ENCODE peak calls at places on chromosome 1, in seven cellular contexts. One of them, this sample, is unnamed.

GRCh38 chr1:21317035-21317689 is 26.9 kb upstream of the ECE1 start:
- DNase-seq in GM23338: no peak
- DNase-seq in fibroblast of lung: peak
- DNase-seq in H9: no peak
- DNase-seq in A549: no peak
- DNase-seq in mesenchymal stem cell: peak
- DNase-seq in OCI-LY7: no peak
- DNase-seq in this sample: no peak

GRCh38 chr1:67855944-67856343 is 22.7 kb upstream of the GNG12 start:
- DNase-seq in GM23338: no peak
- DNase-seq in H9: no peak
- DNase-seq in OCI-LY7: no peak
- DNase-seq in mesenchymal stem cell: peak
- DNase-seq in fibroblast of lung: peak
- DNase-seq in A549: no peak
- DNase-seq in this sample: no peak

GRCh38 chr1:14826172-14826636 is 227.7 kb downstream of the KAZN start:
- DNase-seq in GM23338: no peak
- DNase-seq in A549: no peak
- DNase-seq in H9: no peak
- DNase-seq in mesenchymal stem cell: peak
- DNase-seq in OCI-LY7: no peak
- DNase-seq in fibroblast of lung: peak
- DNase-seq in this sample: no peak

GRCh38 chr1:227372662-227373061 is 54.4 kb upstream of the CDC42BPA start:
- DNase-seq in OCI-LY7: no peak
- DNase-seq in H9: no peak
- DNase-seq in GM23338: no peak
- DNase-seq in fibroblast of lung: peak
- DNase-seq in A549: peak
- DNase-seq in mesenchymal stem cell: no peak
- DNase-seq in this sample: no peak

GRCh38 chr1:172835834-172836233 is 176.9 kb downstream of the FASLG start:
- DNase-seq in OCI-LY7: no peak
- DNase-seq in H9: no peak
- DNase-seq in A549: no peak
- DNase-seq in mesenchymal stem cell: no peak
- DNase-seq in fibroblast of lung: no peak
- DNase-seq in GM23338: no peak
- DNase-seq in this sample: peak

GRCh38 chr1:172499636-172500141 is 33.3 kb upstream of the SUCO start:
- DNase-seq in H9: no peak
- DNase-seq in GM23338: no peak
- DNase-seq in OCI-LY7: no peak
- DNase-seq in mesenchymal stem cell: no peak
- DNase-seq in A549: peak
- DNase-seq in fibroblast of lung: no peak
- DNase-seq in this sample: no peak

GRCh38 chr1:55478742-55479141 is 263.6 kb upstream of the USP24 start:
- DNase-seq in mesenchymal stem cell: peak
- DNase-seq in A549: no peak
- DNase-seq in OCI-LY7: peak
- DNase-seq in GM23338: peak
- DNase-seq in H9: no peak
- DNase-seq in fibroblast of lung: peak
- DNase-seq in this sample: peak

GRCh38 chr1:222535455-222535854 is 12.4 kb downstream of the HHIPL2 start:
- DNase-seq in fibroblast of lung: no peak
- DNase-seq in GM23338: no peak
- DNase-seq in mesenchymal stem cell: no peak
- DNase-seq in OCI-LY7: no peak
- DNase-seq in A549: no peak
- DNase-seq in H9: no peak
- DNase-seq in this sample: no peak

GRCh38 chr1:108590947-108591346 is 31.0 kb downstream of the EEIG2 start:
- DNase-seq in A549: peak
- DNase-seq in fibroblast of lung: peak
- DNase-seq in OCI-LY7: no peak
- DNase-seq in mesenchymal stem cell: peak
- DNase-seq in GM23338: peak
- DNase-seq in H9: no peak
- DNase-seq in this sample: no peak

GRCh38 chr1:201582977-201583376 is 44.0 kb downstream of the NAV1 start:
- DNase-seq in OCI-LY7: no peak
- DNase-seq in fibroblast of lung: no peak
- DNase-seq in GM23338: no peak
- DNase-seq in H9: no peak
- DNase-seq in mesenchymal stem cell: no peak
- DNase-seq in A549: no peak
- DNase-seq in this sample: no peak

GRCh38 chr1:39761557-39762260 is 9.4 kb downstream of the OXCT2 start:
- DNase-seq in GM23338: no peak
- DNase-seq in fibroblast of lung: no peak
- DNase-seq in A549: no peak
- DNase-seq in H9: no peak
- DNase-seq in OCI-LY7: no peak
- DNase-seq in mesenchymal stem cell: no peak
- DNase-seq in this sample: no peak

GRCh38 chr1:69315823-69316222 is 251.9 kb upstream of the LRRC7 start:
- DNase-seq in A549: no peak
- DNase-seq in fibroblast of lung: no peak
- DNase-seq in mesenchymal stem cell: no peak
- DNase-seq in GM23338: no peak
- DNase-seq in OCI-LY7: no peak
- DNase-seq in H9: peak
- DNase-seq in this sample: no peak

GRCh38 chr1:19734472-19734999 is 65.2 kb downstream of the TMCO4 start:
- DNase-seq in mesenchymal stem cell: no peak
- DNase-seq in H9: no peak
- DNase-seq in GM23338: no peak
- DNase-seq in A549: no peak
- DNase-seq in fibroblast of lung: peak
- DNase-seq in OCI-LY7: no peak
- DNase-seq in this sample: no peak

GRCh38 chr1:198798923-198799386 is 160.1 kb downstream of the PTPRC start:
- DNase-seq in OCI-LY7: peak
- DNase-seq in H9: no peak
- DNase-seq in mesenchymal stem cell: no peak
- DNase-seq in A549: no peak
- DNase-seq in fibroblast of lung: no peak
- DNase-seq in GM23338: no peak
- DNase-seq in this sample: no peak

GRCh38 chr1:81430955-81431646 is 369.6 kb upstream of the ADGRL2 start:
- DNase-seq in OCI-LY7: no peak
- DNase-seq in A549: no peak
- DNase-seq in mesenchymal stem cell: peak
- DNase-seq in fibroblast of lung: no peak
- DNase-seq in GM23338: peak
- DNase-seq in H9: peak
- DNase-seq in this sample: no peak

GRCh38 chr1:151898519-151898991 is 10.8 kb downstream of the THEM4 start:
- DNase-seq in mesenchymal stem cell: no peak
- DNase-seq in GM23338: no peak
- DNase-seq in H9: no peak
- DNase-seq in OCI-LY7: no peak
- DNase-seq in fibroblast of lung: no peak
- DNase-seq in A549: no peak
- DNase-seq in this sample: no peak

GRCh38 chr1:154629160-154630073 is 21.4 kb upstream of the ADAR start:
- DNase-seq in OCI-LY7: no peak
- DNase-seq in A549: no peak
- DNase-seq in GM23338: no peak
- DNase-seq in mesenchymal stem cell: peak
- DNase-seq in H9: no peak
- DNase-seq in fibroblast of lung: peak
- DNase-seq in this sample: no peak

GRCh38 chr1:160093624-160094290 is 4.7 kb downstream of the IGSF8 start:
- DNase-seq in H9: no peak
- DNase-seq in GM23338: no peak
- DNase-seq in fibroblast of lung: no peak
- DNase-seq in mesenchymal stem cell: no peak
- DNase-seq in A549: no peak
- DNase-seq in OCI-LY7: no peak
- DNase-seq in this sample: no peak

GRCh38 chr1:56025942-56026341 is 553.4 kb downstream of the PLPP3 start:
- DNase-seq in OCI-LY7: no peak
- DNase-seq in fibroblast of lung: no peak
- DNase-seq in A549: no peak
- DNase-seq in mesenchymal stem cell: peak
- DNase-seq in H9: no peak
- DNase-seq in GM23338: no peak
- DNase-seq in this sample: no peak

GRCh38 chr1:205783904-205784303 is 8.6 kb upstream of the RAB29 start:
- DNase-seq in fibroblast of lung: no peak
- DNase-seq in A549: no peak
- DNase-seq in GM23338: no peak
- DNase-seq in OCI-LY7: no peak
- DNase-seq in mesenchymal stem cell: no peak
- DNase-seq in H9: no peak
- DNase-seq in this sample: no peak

GRCh38 chr1:21308847-21309652 is 18.8 kb upstream of the ECE1 start:
- DNase-seq in mesenchymal stem cell: peak
- DNase-seq in OCI-LY7: no peak
- DNase-seq in A549: no peak
- DNase-seq in GM23338: no peak
- DNase-seq in H9: no peak
- DNase-seq in fibroblast of lung: no peak
- DNase-seq in this sample: no peak

GRCh38 chr1:30697977-30698376 is 25.4 kb downstream of the MATN1 start:
- DNase-seq in mesenchymal stem cell: no peak
- DNase-seq in H9: no peak
- DNase-seq in fibroblast of lung: peak
- DNase-seq in A549: no peak
- DNase-seq in GM23338: no peak
- DNase-seq in OCI-LY7: no peak
- DNase-seq in this sample: peak

GRCh38 chr1:59705849-59706599 is 108.7 kb upstream of the HOOK1 start:
- DNase-seq in OCI-LY7: no peak
- DNase-seq in fibroblast of lung: no peak
- DNase-seq in A549: no peak
- DNase-seq in GM23338: no peak
- DNase-seq in mesenchymal stem cell: peak
- DNase-seq in H9: no peak
- DNase-seq in this sample: no peak
- H3K4me2 ChIP-seq in OCI-LY7: no peak
- H3K4me2 ChIP-seq in fibroblast of lung: no peak
- H3K4me2 ChIP-seq in A549: no peak
- H3K4me2 ChIP-seq in GM23338: no peak
- H3K4me2 ChIP-seq in mesenchymal stem cell: no peak
- H3K4me2 ChIP-seq in H9: no peak
- H3K4me2 ChIP-seq in this sample: no peak

GRCh38 chr1:31886866-31887265 is 51.3 kb downstream of the PTP4A2 start:
- DNase-seq in GM23338: no peak
- DNase-seq in H9: no peak
- DNase-seq in OCI-LY7: peak
- DNase-seq in mesenchymal stem cell: no peak
- DNase-seq in A549: no peak
- DNase-seq in fibroblast of lung: no peak
- DNase-seq in this sample: peak
- H3K4me2 ChIP-seq in GM23338: no peak
- H3K4me2 ChIP-seq in H9: no peak
- H3K4me2 ChIP-seq in OCI-LY7: peak
- H3K4me2 ChIP-seq in mesenchymal stem cell: no peak
- H3K4me2 ChIP-seq in A549: no peak
- H3K4me2 ChIP-seq in fibroblast of lung: no peak
- H3K4me2 ChIP-seq in this sample: no peak

GRCh38 chr1:182603646-182604127 is 502 bp downstream of the RGS16 start:
- DNase-seq in GM23338: peak
- DNase-seq in OCI-LY7: peak
- DNase-seq in A549: no peak
- DNase-seq in fibroblast of lung: no peak
- DNase-seq in mesenchymal stem cell: no peak
- DNase-seq in H9: no peak
- DNase-seq in this sample: peak

GRCh38 chr1:182601926-182602325 is 2.3 kb downstream of the RGS16 start:
- DNase-seq in H9: no peak
- DNase-seq in fibroblast of lung: no peak
- DNase-seq in A549: no peak
- DNase-seq in GM23338: no peak
- DNase-seq in mesenchymal stem cell: no peak
- DNase-seq in OCI-LY7: peak
- DNase-seq in this sample: no peak

GRCh38 chr1:182604128-182604834 is at the start of gene RGS16:
- DNase-seq in fibroblast of lung: peak
- DNase-seq in OCI-LY7: peak
- DNase-seq in GM23338: peak
- DNase-seq in H9: peak
- DNase-seq in mesenchymal stem cell: peak
- DNase-seq in A549: peak
- DNase-seq in this sample: peak

GRCh38 chr1:182601416-182601786 is 2.8 kb downstream of the RGS16 start:
- DNase-seq in GM23338: peak
- DNase-seq in mesenchymal stem cell: peak
- DNase-seq in fibroblast of lung: peak
- DNase-seq in H9: peak
- DNase-seq in A549: peak
- DNase-seq in OCI-LY7: peak
- DNase-seq in this sample: peak

GRCh38 chr1:182602945-182603645 is 1.1 kb downstream of the RGS16 start:
- DNase-seq in fibroblast of lung: no peak
- DNase-seq in A549: no peak
- DNase-seq in H9: no peak
- DNase-seq in mesenchymal stem cell: no peak
- DNase-seq in OCI-LY7: peak
- DNase-seq in GM23338: no peak
- DNase-seq in this sample: peak
- H3K4me2 ChIP-seq in fibroblast of lung: no peak
- H3K4me2 ChIP-seq in A549: no peak
- H3K4me2 ChIP-seq in H9: peak
- H3K4me2 ChIP-seq in mesenchymal stem cell: no peak
- H3K4me2 ChIP-seq in OCI-LY7: peak
- H3K4me2 ChIP-seq in GM23338: peak
- H3K4me2 ChIP-seq in this sample: peak

DNA sequence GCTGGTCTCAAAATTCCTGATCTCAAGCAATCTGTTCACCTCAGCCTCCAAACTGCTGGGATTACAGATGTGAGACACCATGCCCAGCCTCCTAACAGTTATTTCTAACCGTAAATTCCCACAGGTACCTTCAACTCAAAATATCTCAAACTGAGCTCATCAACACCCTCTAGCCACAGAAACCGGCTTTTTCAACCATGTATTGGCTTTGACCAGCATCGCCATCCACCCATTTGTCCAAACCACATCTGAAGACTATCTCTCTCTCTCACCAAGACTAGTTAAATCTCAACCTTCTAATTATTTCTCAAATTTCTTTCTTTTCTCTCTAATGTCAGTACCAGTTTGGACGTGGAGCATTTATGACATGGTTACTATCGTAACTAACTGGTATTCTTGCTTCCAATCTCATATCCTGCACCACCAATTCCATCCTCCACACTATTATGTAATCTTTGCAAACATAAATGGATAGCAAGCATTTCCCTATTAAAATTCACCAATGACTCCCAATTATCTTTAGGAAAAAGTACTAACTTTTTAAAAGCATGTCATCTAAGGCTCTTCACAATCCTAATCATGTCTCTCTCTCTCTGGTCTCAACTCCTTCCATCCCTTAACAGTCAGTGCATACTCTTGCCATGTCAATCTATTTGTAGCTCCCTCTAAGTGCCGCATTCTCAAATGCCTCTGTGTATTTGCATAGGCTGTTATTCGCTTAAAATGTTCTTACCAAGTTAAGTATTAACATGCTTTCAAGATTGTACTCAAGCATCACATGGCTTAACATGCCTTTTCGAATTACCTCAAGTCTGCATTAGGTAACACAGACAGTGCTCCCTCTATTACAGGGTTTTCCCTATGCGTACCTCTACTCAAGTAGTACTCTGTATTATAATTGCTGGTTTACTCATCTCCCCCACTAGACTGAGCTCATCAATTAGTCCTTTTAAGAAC is 18.1 kb downstream of the RSBN1 start:
- DNase-seq in fibroblast of lung: no peak
- DNase-seq in A549: no peak
- DNase-seq in mesenchymal stem cell: no peak
- DNase-seq in OCI-LY7: no peak
- DNase-seq in H9: no peak
- DNase-seq in GM23338: no peak
- DNase-seq in this sample: peak
- H3K4me2 ChIP-seq in fibroblast of lung: no peak
- H3K4me2 ChIP-seq in A549: peak
- H3K4me2 ChIP-seq in mesenchymal stem cell: no peak
- H3K4me2 ChIP-seq in OCI-LY7: no peak
- H3K4me2 ChIP-seq in H9: no peak
- H3K4me2 ChIP-seq in GM23338: no peak
- H3K4me2 ChIP-seq in this sample: no peak

This sample was measured in Karpas-422.